ENCODE peak calls at places on chromosomes 11 and 22, in nine cellular contexts. V, D, K, S, W, T, A, X and B are unnamed samples.

GRCh38 chr11:102395720-102396358 is 48.8 kb downstream of the BIRC2 start:
- DNase-seq in V (no peak), D (no peak), K (no peak), S (no peak), W (no peak), T (no peak), A (no peak), X (no peak), B (no peak)

GRCh38 chr11:114684636-114685035 is 6.3 kb downstream of the NXPE2 start:
- DNase-seq in V (no peak), D (no peak), K (no peak), S (no peak), W (no peak), T (no peak), A (no peak), X (no peak), B (no peak)

GRCh38 chr11:88169481-88169880 is 5.8 kb downstream of the RAB38 start:
- DNase-seq in V (no peak), D (no peak), K (no peak), S (no peak), W (no peak), T (no peak), A (no peak), X (no peak), B (no peak)

GRCh38 chr11:124934862-124935547 is 842 bp downstream of the HEPACAM start:
- DNase-seq in V (no peak), D (peak), K (no peak), S (no peak), W (peak), T (peak), A (no peak), X (no peak), B (peak)

GRCh38 chr22:41285441-41285819 is 557 bp downstream of the RANGAP1 start:
- DNase-seq in V (no peak), D (peak), K (peak), S (peak), W (peak), T (peak), A (peak), X (no peak), B (peak)

GRCh38 chr22:17272511-17272991 is 53.3 kb upstream of the ADA2 start:
- DNase-seq in V (no peak), D (no peak), K (no peak), S (peak), W (no peak), T (peak), A (peak), X (no peak), B (no peak)

GRCh38 chr11:73647459-73648100 is 1.2 kb downstream of the PLEKHB1 start:
- DNase-seq in V (peak), D (peak), K (peak), S (peak), W (peak), T (peak), A (peak), X (peak), B (peak)

GRCh38 chr11:17798253-17798652 is 63.7 kb downstream of the KCNC1 start:
- DNase-seq in V (no peak), D (no peak), K (no peak), S (peak), W (no peak), T (no peak), A (no peak), X (no peak), B (no peak)

GRCh38 chr11:128776434-128777284 is 82.8 kb downstream of the FLI1 start:
- DNase-seq in V (no peak), D (no peak), K (peak), S (peak), W (peak), T (peak), A (peak), X (peak), B (peak)

GRCh38 chr22:35632902-35633301 is 15.3 kb upstream of the APOL6 start:
- DNase-seq in V (no peak), D (no peak), K (no peak), S (no peak), W (no peak), T (no peak), A (no peak), X (no peak), B (no peak)

GRCh38 chr22:39290724-39291161 is 28.7 kb downstream of the RPL3 start:
- DNase-seq in V (no peak), D (no peak), K (peak), S (peak), W (peak), T (no peak), A (no peak), X (peak), B (peak)

GRCh38 chr11:44507491-44507890 is 58.0 kb upstream of the CD82 start:
- DNase-seq in V (no peak), D (no peak), K (no peak), S (no peak), W (no peak), T (no peak), A (no peak), X (no peak), B (no peak)

GRCh38 chr11:9118277-9118676 is 26.9 kb upstream of the SCUBE2 start:
- DNase-seq in V (no peak), D (no peak), K (no peak), S (no peak), W (no peak), T (no peak), A (no peak), X (no peak), B (no peak)

GRCh38 chr11:104997288-104997687 is 25.7 kb downstream of the CASP5 start:
- DNase-seq in V (no peak), D (no peak), K (no peak), S (no peak), W (no peak), T (no peak), A (no peak), X (no peak), B (no peak)

GRCh38 chr11:40877256-40877655 is 582.2 kb downstream of the LRRC4C start:
- DNase-seq in V (no peak), D (peak), K (no peak), S (no peak), W (no peak), T (no peak), A (no peak), X (no peak), B (no peak)

GRCh38 chr11:945986-946385 is 20.3 kb downstream of the AP2A2 start:
- DNase-seq in V (no peak), D (no peak), K (peak), S (no peak), W (no peak), T (peak), A (peak), X (no peak), B (peak)

GRCh38 chr11:111845256-111846028 is 25.9 kb downstream of the ALG9 start:
- DNase-seq in V (no peak), D (no peak), K (no peak), S (no peak), W (no peak), T (no peak), A (no peak), X (no peak), B (no peak)

GRCh38 chr22:27445876-27446275 is 355.7 kb downstream of the MN1 start:
- DNase-seq in V (no peak), D (no peak), K (peak), S (peak), W (no peak), T (no peak), A (no peak), X (no peak), B (peak)

GRCh38 chr11:61061081-61061826 is 41.0 kb upstream of the CD5 start:
- DNase-seq in V (no peak), D (no peak), K (no peak), S (no peak), W (peak), T (no peak), A (no peak), X (no peak), B (peak)

GRCh38 chr11:37946155-37946766 is 1348.2 kb upstream of the RAG2 start:
- DNase-seq in V (no peak), D (peak), K (no peak), S (no peak), W (peak), T (peak), A (peak), X (no peak), B (peak)

GRCh38 chr11:107856180-107856980 is 2.2 kb downstream of the SLC35F2 start:
- DNase-seq in V (no peak), D (no peak), K (no peak), S (no peak), W (no peak), T (peak), A (no peak), X (no peak), B (no peak)
- H3K4me3 ChIP-seq in V (peak), D (no peak), K (no peak), S (no peak), W (no peak), T (peak), A (no peak), X (no peak), B (no peak)

GRCh38 chr11:131218542-131218941 is 151.9 kb upstream of the NTM start:
- DNase-seq in V (no peak), D (no peak), K (no peak), S (no peak), W (no peak), T (peak), A (no peak), X (no peak), B (no peak)

GRCh38 chr11:131223198-131223975 is 147.0 kb upstream of the NTM start:
- DNase-seq in V (no peak), D (no peak), K (no peak), S (no peak), W (no peak), T (peak), A (no peak), X (no peak), B (no peak)

DNA sequence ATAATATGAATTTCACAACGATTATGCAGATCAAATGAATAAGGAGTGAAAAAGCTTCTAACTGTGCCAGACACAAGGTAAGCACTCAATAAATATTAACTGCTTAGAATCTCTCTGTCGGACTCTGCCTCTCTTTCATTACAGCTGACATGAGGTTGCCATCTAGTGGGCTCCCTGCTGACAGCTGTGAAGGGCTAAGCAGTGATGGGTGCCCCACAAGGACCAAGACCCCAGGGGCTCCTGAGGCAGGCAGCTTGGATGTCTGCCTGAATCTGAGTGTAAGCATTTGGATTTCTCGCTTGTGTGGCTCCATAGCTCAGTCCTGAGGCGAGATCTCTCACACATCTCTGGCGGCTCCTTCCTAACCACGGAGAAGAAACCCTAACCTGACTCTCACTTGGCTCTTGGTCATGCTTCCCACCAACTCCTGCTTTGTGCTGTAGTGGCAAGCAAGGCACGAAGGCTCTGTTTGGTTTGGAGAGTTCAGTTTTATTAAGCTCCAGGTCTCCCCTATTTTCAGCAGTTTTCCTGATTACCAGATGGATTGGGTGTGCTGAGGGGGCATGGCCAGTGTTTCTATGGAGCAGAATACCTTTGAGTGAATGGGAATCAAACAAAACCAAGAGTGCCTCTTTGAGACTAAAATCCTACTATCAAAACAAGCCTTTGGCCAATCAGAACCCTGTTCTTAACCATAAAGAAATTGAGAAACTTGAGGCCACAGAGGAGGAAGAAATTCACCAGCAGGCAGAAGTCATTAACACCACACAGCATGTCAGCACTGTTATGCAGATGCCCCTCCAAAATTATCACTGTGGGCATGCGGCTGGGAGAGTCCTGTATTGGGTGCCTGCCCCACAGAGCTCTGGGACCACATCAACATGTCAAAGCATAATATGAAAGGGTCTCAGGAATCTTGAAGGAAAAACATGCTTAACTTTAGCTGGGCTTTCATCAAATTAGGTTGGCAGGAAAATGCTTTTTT is 152.8 kb upstream of the NTM start:
- DNase-seq in V (no peak), D (no peak), K (no peak), S (no peak), W (no peak), T (peak), A (no peak), X (no peak), B (no peak)
- TF ChIP-seq CTCF in V (no peak), D (no peak), K (peak), S (no peak), W (peak), T (peak), A (peak), X (peak), B (no peak)

DNA sequence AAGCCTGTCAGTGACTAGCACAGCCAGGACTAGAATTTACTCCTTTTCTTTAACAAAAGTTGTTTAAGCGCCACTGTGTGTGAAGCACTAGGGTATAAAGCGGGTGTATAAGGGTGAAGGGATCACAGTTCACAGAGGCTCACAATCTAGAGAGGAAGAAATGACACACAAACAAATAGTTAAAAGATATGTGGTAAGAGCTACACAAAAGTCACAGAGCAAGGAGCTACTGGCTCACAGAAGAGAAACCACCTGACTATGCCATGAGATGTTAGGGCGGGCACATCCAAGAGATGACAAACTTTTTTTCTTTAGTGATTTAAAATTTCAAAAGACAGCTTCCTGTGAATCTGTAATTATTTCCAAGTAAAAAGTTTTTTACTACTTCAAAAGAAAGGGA is 55.6 kb downstream of the PHF21A start:
- DNase-seq in V (no peak), D (no peak), K (no peak), S (no peak), W (no peak), T (no peak), A (no peak), X (no peak), B (no peak)
- H3K4me3 ChIP-seq in V (no peak), D (no peak), K (no peak), S (no peak), W (no peak), T (no peak), A (no peak), X (no peak), B (no peak)

GRCh38 chr11:72634472-72635095 is 39.6 kb downstream of the PDE2A start:
- DNase-seq in V (no peak), D (no peak), K (peak), S (no peak), W (no peak), T (no peak), A (no peak), X (no peak), B (no peak)
- TF ChIP-seq CTCF in V (no peak), D (no peak), K (no peak), S (no peak), W (no peak), T (no peak), A (no peak), X (no peak), B (no peak)